ENCODE peak calls at places on chromosome 1, in nine cellular contexts. One of them, this sample, is unnamed.

GRCh38 chr1:65148548-65149390 is 766 bp downstream of the AK4 start:
- DNase-seq in OCI-LY7: peak; percentile 2
- DNase-seq in fibroblast of pulmonary artery: peak; percentile 56
- DNase-seq in fibroblast of lung: peak; percentile 3
- DNase-seq in cardiac muscle cell: peak; percentile 71
- DNase-seq in pancreas: peak; percentile 23
- DNase-seq in mesendoderm: peak; percentile 78
- DNase-seq in adipocyte: peak; percentile 74
- DNase-seq in IMR-90: peak; percentile 19
- DNase-seq in this sample: peak; percentile 34

GRCh38 chr1:116971481-116971880 is 30.1 kb upstream of the CD101 start:
- DNase-seq in IMR-90: no peak
- DNase-seq in fibroblast of lung: no peak
- DNase-seq in cardiac muscle cell: no peak
- DNase-seq in fibroblast of pulmonary artery: no peak
- DNase-seq in OCI-LY7: no peak
- DNase-seq in adipocyte: no peak
- DNase-seq in pancreas: no peak
- DNase-seq in mesendoderm: no peak
- DNase-seq in this sample: no peak

GRCh38 chr1:94169126-94169525 is 48.2 kb upstream of the ABCA4 start:
- DNase-seq in pancreas: no peak
- DNase-seq in cardiac muscle cell: no peak
- DNase-seq in IMR-90: no peak
- DNase-seq in fibroblast of lung: peak; percentile 2
- DNase-seq in OCI-LY7: no peak
- DNase-seq in fibroblast of pulmonary artery: no peak
- DNase-seq in adipocyte: no peak
- DNase-seq in mesendoderm: no peak
- DNase-seq in this sample: no peak

GRCh38 chr1:85024736-85025135 is 23.6 kb downstream of the MCOLN3 start:
- DNase-seq in fibroblast of lung: no peak
- DNase-seq in adipocyte: no peak
- DNase-seq in cardiac muscle cell: no peak
- DNase-seq in mesendoderm: peak; percentile 11
- DNase-seq in fibroblast of pulmonary artery: no peak
- DNase-seq in OCI-LY7: no peak
- DNase-seq in IMR-90: no peak
- DNase-seq in pancreas: no peak
- DNase-seq in this sample: no peak

GRCh38 chr1:119713039-119713537 is 1.4 kb downstream of the PHGDH start:
- DNase-seq in pancreas: no peak
- DNase-seq in OCI-LY7: peak; percentile 50
- DNase-seq in fibroblast of pulmonary artery: peak; percentile 19
- DNase-seq in adipocyte: peak; percentile 46
- DNase-seq in mesendoderm: peak; percentile 67
- DNase-seq in cardiac muscle cell: peak; percentile 20
- DNase-seq in IMR-90: peak; percentile 31
- DNase-seq in fibroblast of lung: peak; percentile 54
- DNase-seq in this sample: no peak

GRCh38 chr1:175521265-175522040 is 221.9 kb downstream of the TNR start:
- DNase-seq in cardiac muscle cell: no peak
- DNase-seq in IMR-90: no peak
- DNase-seq in pancreas: no peak
- DNase-seq in adipocyte: no peak
- DNase-seq in fibroblast of pulmonary artery: no peak
- DNase-seq in mesendoderm: no peak
- DNase-seq in OCI-LY7: no peak
- DNase-seq in fibroblast of lung: no peak
- DNase-seq in this sample: no peak

GRCh38 chr1:25590096-25590824 is 26.3 kb upstream of the MAN1C1 start:
- DNase-seq in pancreas: no peak
- DNase-seq in OCI-LY7: no peak
- DNase-seq in fibroblast of pulmonary artery: peak; percentile 39
- DNase-seq in mesendoderm: peak; percentile 61
- DNase-seq in cardiac muscle cell: peak; percentile 43
- DNase-seq in IMR-90: peak; percentile 59
- DNase-seq in adipocyte: no peak
- DNase-seq in fibroblast of lung: no peak
- DNase-seq in this sample: peak; percentile 67

GRCh38 chr1:90340604-90341003 is 345.7 kb downstream of the ZNF326 start:
- DNase-seq in IMR-90: no peak
- DNase-seq in fibroblast of lung: no peak
- DNase-seq in pancreas: no peak
- DNase-seq in OCI-LY7: no peak
- DNase-seq in cardiac muscle cell: no peak
- DNase-seq in mesendoderm: no peak
- DNase-seq in fibroblast of pulmonary artery: no peak
- DNase-seq in adipocyte: no peak
- DNase-seq in this sample: no peak

GRCh38 chr1:35708179-35708891 is 10.3 kb downstream of the C1orf216 start:
- DNase-seq in IMR-90: no peak
- DNase-seq in cardiac muscle cell: no peak
- DNase-seq in fibroblast of lung: no peak
- DNase-seq in pancreas: no peak
- DNase-seq in OCI-LY7: no peak
- DNase-seq in mesendoderm: peak; percentile 71
- DNase-seq in fibroblast of pulmonary artery: no peak
- DNase-seq in adipocyte: no peak
- DNase-seq in this sample: no peak

DNA sequence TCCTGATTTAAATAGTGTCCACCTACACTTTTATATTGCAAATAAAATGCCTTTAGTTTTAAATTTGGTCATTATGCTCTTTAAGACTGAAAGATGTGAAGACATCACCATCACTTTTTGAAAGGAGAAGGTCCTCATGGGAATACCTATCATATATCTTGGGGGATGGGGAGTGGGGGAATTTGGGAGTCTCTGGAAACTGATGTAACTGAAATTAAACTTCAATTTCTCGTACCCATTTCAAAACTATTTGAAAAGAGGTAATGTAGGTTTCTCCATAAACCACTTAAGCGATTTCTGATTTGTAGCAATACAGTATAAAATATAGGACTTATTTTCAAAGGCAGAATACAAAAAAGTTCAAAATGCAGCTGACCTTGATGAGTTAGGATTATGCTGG is 924 bp downstream of the EXTL2 start:
- DNase-seq in mesendoderm: no peak
- DNase-seq in pancreas: no peak
- DNase-seq in adipocyte: peak; percentile 24
- DNase-seq in IMR-90: no peak
- DNase-seq in fibroblast of pulmonary artery: no peak
- DNase-seq in cardiac muscle cell: no peak
- DNase-seq in OCI-LY7: no peak
- DNase-seq in fibroblast of lung: no peak
- DNase-seq in this sample: no peak
- H3K4me3 ChIP-seq in mesendoderm: no peak overlapping the region
- H3K4me3 ChIP-seq in pancreas: no peak overlapping the region
- H3K4me3 ChIP-seq in adipocyte: peak overlapping the region; percentile 96
- H3K4me3 ChIP-seq in IMR-90: peak overlapping the region; percentile 69
- H3K4me3 ChIP-seq in fibroblast of pulmonary artery: peak overlapping the region; percentile 88
- H3K4me3 ChIP-seq in cardiac muscle cell: peak overlapping the region; percentile 65
- H3K4me3 ChIP-seq in OCI-LY7: peak overlapping the region; percentile 99
- H3K4me3 ChIP-seq in fibroblast of lung: peak overlapping the region; percentile 87
- H3K4me3 ChIP-seq in this sample: peak overlapping the region; percentile 94

GRCh38 chr1:179968994-179969919 is 14.6 kb downstream of the CEP350 start:
- DNase-seq in pancreas: no peak
- DNase-seq in OCI-LY7: no peak
- DNase-seq in mesendoderm: no peak
- DNase-seq in IMR-90: no peak
- DNase-seq in fibroblast of lung: peak; percentile 24
- DNase-seq in adipocyte: no peak
- DNase-seq in fibroblast of pulmonary artery: peak; percentile 39
- DNase-seq in cardiac muscle cell: no peak
- DNase-seq in this sample: no peak
- H3K4me3 ChIP-seq in pancreas: no peak overlapping the region
- H3K4me3 ChIP-seq in OCI-LY7: no peak overlapping the region
- H3K4me3 ChIP-seq in mesendoderm: no peak overlapping the region
- H3K4me3 ChIP-seq in IMR-90: no peak overlapping the region
- H3K4me3 ChIP-seq in fibroblast of lung: no peak overlapping the region
- H3K4me3 ChIP-seq in adipocyte: peak overlapping the region; percentile 62
- H3K4me3 ChIP-seq in fibroblast of pulmonary artery: no peak overlapping the region
- H3K4me3 ChIP-seq in cardiac muscle cell: no peak overlapping the region
- H3K4me3 ChIP-seq in this sample: no peak overlapping the region

DNA sequence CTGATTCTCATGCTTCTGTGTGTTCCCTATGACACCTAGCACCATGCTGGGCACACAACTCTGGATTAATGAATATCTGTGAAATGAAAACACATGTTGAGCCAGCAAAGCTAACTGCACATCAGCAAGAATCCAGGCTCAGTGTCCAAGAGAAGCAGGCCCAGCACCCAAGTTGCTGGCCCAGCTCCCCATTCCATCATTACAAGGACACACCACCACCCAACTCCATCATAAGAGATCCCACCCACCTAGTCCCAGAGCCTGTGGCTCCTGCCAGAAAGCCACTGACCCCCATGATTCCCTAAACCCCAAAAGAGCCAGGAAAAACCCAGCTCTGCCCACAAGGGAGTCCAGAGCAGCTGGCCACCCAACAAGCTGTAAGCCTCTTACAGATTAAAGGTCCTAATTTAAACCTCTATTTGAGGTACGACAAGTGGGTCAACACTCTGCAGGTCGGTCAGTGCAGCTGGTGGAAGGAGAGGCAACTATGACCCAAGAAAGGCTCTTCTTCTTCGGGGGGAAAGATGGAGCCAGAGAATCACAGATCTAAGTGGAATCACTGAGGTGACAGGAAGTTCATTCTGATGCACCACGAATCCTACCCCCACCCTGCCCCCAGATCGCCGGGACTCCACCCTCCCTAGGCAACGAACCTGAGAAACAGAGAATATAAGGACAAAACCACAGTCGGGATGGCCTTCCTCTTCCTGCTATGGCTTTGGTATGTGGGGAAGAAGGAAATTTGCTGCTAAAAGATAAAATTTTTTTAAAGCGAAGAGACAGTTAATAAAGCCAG is 58.2 kb downstream of the CD34 start:
- DNase-seq in mesendoderm: no peak
- DNase-seq in fibroblast of lung: no peak
- DNase-seq in OCI-LY7: no peak
- DNase-seq in cardiac muscle cell: no peak
- DNase-seq in adipocyte: no peak
- DNase-seq in IMR-90: no peak
- DNase-seq in fibroblast of pulmonary artery: no peak
- DNase-seq in pancreas: no peak
- DNase-seq in this sample: no peak
- H3K4me3 ChIP-seq in mesendoderm: no peak overlapping the region
- H3K4me3 ChIP-seq in fibroblast of lung: no peak overlapping the region
- H3K4me3 ChIP-seq in OCI-LY7: no peak overlapping the region
- H3K4me3 ChIP-seq in cardiac muscle cell: no peak overlapping the region
- H3K4me3 ChIP-seq in adipocyte: no peak overlapping the region
- H3K4me3 ChIP-seq in IMR-90: no peak overlapping the region
- H3K4me3 ChIP-seq in fibroblast of pulmonary artery: no peak overlapping the region
- H3K4me3 ChIP-seq in pancreas: no peak overlapping the region
- H3K4me3 ChIP-seq in this sample: no peak overlapping the region

DNA sequence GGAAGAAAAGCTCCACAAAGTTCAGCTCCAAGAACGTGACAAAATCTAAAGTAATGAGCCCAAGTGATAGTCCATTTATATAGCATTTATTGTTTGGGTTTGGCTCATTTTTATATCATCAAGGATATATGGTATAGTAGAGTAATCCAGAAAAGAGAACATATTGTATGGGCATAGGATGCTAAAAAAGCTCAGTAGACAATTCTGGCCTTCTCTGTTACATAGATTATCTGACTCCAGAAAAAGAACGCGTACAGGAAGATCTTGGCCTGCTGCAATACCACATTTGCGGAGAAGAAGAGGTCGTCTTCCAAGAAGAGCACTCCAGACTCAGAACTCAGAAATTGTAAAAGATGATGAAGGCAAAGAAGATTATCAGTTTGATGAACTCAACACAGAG is 43.8 kb downstream of the TMED5 start:
- DNase-seq in OCI-LY7: no peak
- DNase-seq in fibroblast of lung: no peak
- DNase-seq in fibroblast of pulmonary artery: no peak
- DNase-seq in mesendoderm: no peak
- DNase-seq in IMR-90: no peak
- DNase-seq in cardiac muscle cell: no peak
- DNase-seq in adipocyte: no peak
- DNase-seq in pancreas: no peak
- DNase-seq in this sample: no peak
- H3K4me3 ChIP-seq in OCI-LY7: no peak overlapping the region
- H3K4me3 ChIP-seq in fibroblast of lung: no peak overlapping the region
- H3K4me3 ChIP-seq in fibroblast of pulmonary artery: no peak overlapping the region
- H3K4me3 ChIP-seq in mesendoderm: no peak overlapping the region
- H3K4me3 ChIP-seq in IMR-90: no peak overlapping the region
- H3K4me3 ChIP-seq in cardiac muscle cell: no peak overlapping the region
- H3K4me3 ChIP-seq in adipocyte: no peak overlapping the region
- H3K4me3 ChIP-seq in pancreas: no peak overlapping the region
- H3K4me3 ChIP-seq in this sample: no peak overlapping the region

GRCh38 chr1:75136158-75136815 is 2.1 kb downstream of the LHX8 start:
- DNase-seq in cardiac muscle cell: peak; percentile 72
- DNase-seq in OCI-LY7: no peak
- DNase-seq in IMR-90: no peak
- DNase-seq in pancreas: no peak
- DNase-seq in adipocyte: peak; percentile 58
- DNase-seq in mesendoderm: peak; percentile 64
- DNase-seq in fibroblast of pulmonary artery: no peak
- DNase-seq in fibroblast of lung: no peak
- DNase-seq in this sample: no peak
- H3K4me3 ChIP-seq in cardiac muscle cell: peak overlapping the region; percentile 31
- H3K4me3 ChIP-seq in OCI-LY7: no peak overlapping the region
- H3K4me3 ChIP-seq in IMR-90: no peak overlapping the region
- H3K4me3 ChIP-seq in pancreas: no peak overlapping the region
- H3K4me3 ChIP-seq in adipocyte: peak overlapping the region; percentile 44
- H3K4me3 ChIP-seq in mesendoderm: peak overlapping the region; percentile 1
- H3K4me3 ChIP-seq in fibroblast of pulmonary artery: no peak overlapping the region
- H3K4me3 ChIP-seq in fibroblast of lung: no peak overlapping the region
- H3K4me3 ChIP-seq in this sample: no peak overlapping the region

GRCh38 chr1:20731057-20731991 is 1.2 kb downstream of the SH2D5 start:
- DNase-seq in mesendoderm: no peak
- DNase-seq in cardiac muscle cell: peak; percentile 14
- DNase-seq in adipocyte: peak; percentile 25
- DNase-seq in fibroblast of pulmonary artery: no peak
- DNase-seq in fibroblast of lung: no peak
- DNase-seq in pancreas: no peak
- DNase-seq in IMR-90: no peak
- DNase-seq in OCI-LY7: no peak
- DNase-seq in this sample: no peak
- H3K4me3 ChIP-seq in mesendoderm: no peak overlapping the region
- H3K4me3 ChIP-seq in cardiac muscle cell: peak overlapping the region; percentile 51
- H3K4me3 ChIP-seq in adipocyte: peak overlapping the region; percentile 69
- H3K4me3 ChIP-seq in fibroblast of pulmonary artery: peak overlapping the region; percentile 62
- H3K4me3 ChIP-seq in fibroblast of lung: peak overlapping the region; percentile 48
- H3K4me3 ChIP-seq in pancreas: peak overlapping the region; percentile 33
- H3K4me3 ChIP-seq in IMR-90: peak overlapping the region; percentile 60
- H3K4me3 ChIP-seq in OCI-LY7: peak overlapping the region; percentile 67
- H3K4me3 ChIP-seq in this sample: peak overlapping the region; percentile 70

GRCh38 chr1:228370941-228371740 is 35.5 kb downstream of the TRIM11 start:
- DNase-seq in fibroblast of lung: no peak
- DNase-seq in cardiac muscle cell: no peak
- DNase-seq in fibroblast of pulmonary artery: no peak
- DNase-seq in mesendoderm: no peak
- DNase-seq in IMR-90: no peak
- DNase-seq in OCI-LY7: no peak
- DNase-seq in adipocyte: no peak
- DNase-seq in pancreas: no peak
- DNase-seq in this sample: no peak
- H3K4me3 ChIP-seq in fibroblast of lung: no peak overlapping the region
- H3K4me3 ChIP-seq in cardiac muscle cell: no peak overlapping the region
- H3K4me3 ChIP-seq in fibroblast of pulmonary artery: no peak overlapping the region
- H3K4me3 ChIP-seq in mesendoderm: no peak overlapping the region
- H3K4me3 ChIP-seq in IMR-90: no peak overlapping the region
- H3K4me3 ChIP-seq in OCI-LY7: no peak overlapping the region
- H3K4me3 ChIP-seq in adipocyte: no peak overlapping the region
- H3K4me3 ChIP-seq in pancreas: no peak overlapping the region
- H3K4me3 ChIP-seq in this sample: no peak overlapping the region

GRCh38 chr1:81681570-81681969 is 119.2 kb upstream of the ADGRL2 start:
- DNase-seq in IMR-90: peak; percentile 47
- DNase-seq in adipocyte: peak; percentile 61
- DNase-seq in fibroblast of pulmonary artery: peak; percentile 47
- DNase-seq in pancreas: peak; percentile 43
- DNase-seq in mesendoderm: no peak
- DNase-seq in fibroblast of lung: peak; percentile 55
- DNase-seq in OCI-LY7: no peak
- DNase-seq in cardiac muscle cell: no peak
- DNase-seq in this sample: peak; percentile 75
- H3K4me3 ChIP-seq in IMR-90: no peak overlapping the region
- H3K4me3 ChIP-seq in adipocyte: peak overlapping the region; percentile 39
- H3K4me3 ChIP-seq in fibroblast of pulmonary artery: no peak overlapping the region
- H3K4me3 ChIP-seq in pancreas: no peak overlapping the region
- H3K4me3 ChIP-seq in mesendoderm: no peak overlapping the region
- H3K4me3 ChIP-seq in fibroblast of lung: no peak overlapping the region
- H3K4me3 ChIP-seq in OCI-LY7: no peak overlapping the region
- H3K4me3 ChIP-seq in cardiac muscle cell: no peak overlapping the region
- H3K4me3 ChIP-seq in this sample: no peak overlapping the region